ENCODE peak calls at places on chromosomes 16 and 17, in four cellular contexts. One of them, this sample, is unnamed.

GRCh38 chr16:85715169-85716015 is 26.6 kb upstream of the GINS2 start:
- DNase-seq in H1: no peak
- DNase-seq in IMR-90: peak; percentile 39
- DNase-seq in H9: peak; percentile 61
- DNase-seq in this sample: no peak

GRCh38 chr17:44932526-44933097 is 15.0 kb downstream of the KIF18B start:
- DNase-seq in H1: no peak
- DNase-seq in H9: peak; percentile 22
- DNase-seq in IMR-90: no peak
- DNase-seq in this sample: no peak

GRCh38 chr16:50367777-50368409 is 895 bp downstream of the BRD7 start:
- DNase-seq in H9: no peak
- DNase-seq in H1: no peak
- DNase-seq in IMR-90: no peak
- DNase-seq in this sample: peak; percentile 23

GRCh38 chr17:81660441-81660840 is 4.1 kb upstream of the PDE6G start:
- DNase-seq in IMR-90: no peak
- DNase-seq in H1: no peak
- DNase-seq in H9: no peak
- DNase-seq in this sample: no peak

GRCh38 chr16:30005341-30006094 is 5.3 kb downstream of the DOC2A start:
- DNase-seq in H9: no peak
- DNase-seq in IMR-90: peak; percentile 31
- DNase-seq in H1: no peak
- DNase-seq in this sample: peak; percentile 48

GRCh38 chr17:82876602-82877391 is 37.0 kb upstream of the ZNF750 start:
- DNase-seq in H1: no peak
- DNase-seq in IMR-90: peak; percentile 78
- DNase-seq in H9: peak; percentile 69
- DNase-seq in this sample: peak; percentile 57

GRCh38 chr16:68116256-68116853 is 31.2 kb downstream of the NFATC3 start:
- DNase-seq in H1: no peak
- DNase-seq in H9: no peak
- DNase-seq in IMR-90: peak; percentile 51
- DNase-seq in this sample: no peak

GRCh38 chr16:15775209-15775608 is 81.6 kb downstream of the MYH11 start:
- DNase-seq in H1: no peak
- DNase-seq in IMR-90: peak; percentile 58
- DNase-seq in H9: no peak
- DNase-seq in this sample: peak; percentile 60

GRCh38 chr17:30290077-30290476 is 1.7 kb downstream of the BLMH start:
- DNase-seq in H9: no peak
- DNase-seq in H1: no peak
- DNase-seq in IMR-90: no peak
- DNase-seq in this sample: no peak

GRCh38 chr17:57463103-57463885 is 207.0 kb downstream of the MSI2 start:
- DNase-seq in IMR-90: peak; percentile 95
- DNase-seq in H9: no peak
- DNase-seq in H1: no peak
- DNase-seq in this sample: no peak

GRCh38 chr17:6551909-6552768 is 4.2 kb downstream of the PITPNM3 start:
- DNase-seq in H1: no peak
- DNase-seq in H9: no peak
- DNase-seq in IMR-90: no peak
- DNase-seq in this sample: no peak

GRCh38 chr17:42246515-42246914 is 29.7 kb downstream of the STAT5B start:
- DNase-seq in IMR-90: peak; percentile 65
- DNase-seq in H9: no peak
- DNase-seq in H1: no peak
- DNase-seq in this sample: no peak

GRCh38 chr16:82882249-82882648 is 255.5 kb downstream of the CDH13 start:
- DNase-seq in H1: no peak
- DNase-seq in H9: no peak
- DNase-seq in IMR-90: no peak
- DNase-seq in this sample: no peak

DNA sequence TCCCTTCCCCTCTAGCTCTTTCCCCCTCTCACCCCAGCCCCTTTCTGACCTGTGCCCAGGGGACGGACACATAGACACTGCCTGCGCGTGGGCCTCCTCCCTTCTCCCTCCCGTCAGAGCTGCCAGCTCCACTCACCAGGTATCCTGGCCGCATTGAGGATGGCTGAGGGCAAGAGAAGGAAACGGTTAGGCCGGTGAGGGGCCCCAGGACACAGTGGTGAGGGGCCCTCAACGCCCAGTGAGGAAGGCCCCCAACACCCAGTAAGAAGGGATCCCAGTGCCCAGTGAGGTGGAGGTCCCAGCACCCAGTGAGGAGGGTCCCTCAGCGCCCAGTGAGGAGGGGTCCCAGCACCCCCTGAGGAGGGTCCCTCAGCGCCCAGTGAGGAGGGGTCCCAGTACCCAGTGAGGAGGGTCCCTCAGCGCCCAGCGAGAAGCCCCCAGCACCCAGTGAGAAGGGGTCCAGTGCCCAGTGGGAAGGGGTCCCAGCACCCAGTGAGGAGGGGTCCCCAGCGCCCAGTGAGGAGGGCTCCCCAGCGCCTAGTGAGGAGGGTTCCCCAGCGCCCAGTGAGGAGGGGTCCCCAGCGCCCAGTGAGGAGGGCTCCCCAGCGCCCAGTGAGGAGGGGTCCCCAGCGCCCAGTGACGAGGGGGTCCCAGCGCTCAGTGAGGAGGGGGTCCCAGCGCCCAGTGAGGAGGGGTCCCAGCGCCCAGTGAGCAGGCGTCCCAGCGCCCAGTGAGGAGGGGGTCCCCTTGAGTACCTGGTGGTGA is 1.1 kb downstream of the PRSS22 start:
- DNase-seq in IMR-90: no peak
- DNase-seq in H1: no peak
- DNase-seq in H9: no peak
- DNase-seq in this sample: no peak
- H4K5ac ChIP-seq in IMR-90: no peak overlapping the region
- H4K5ac ChIP-seq in H1: no peak overlapping the region
- H4K5ac ChIP-seq in H9: no peak overlapping the region
- H4K5ac ChIP-seq in this sample: no peak overlapping the region

GRCh38 chr16:54156349-54156748 is 130.2 kb downstream of the IRX3 start:
- DNase-seq in H1: no peak
- DNase-seq in H9: no peak
- DNase-seq in IMR-90: no peak
- DNase-seq in this sample: no peak

GRCh38 chr16:54148974-54149373 is 137.6 kb downstream of the IRX3 start:
- DNase-seq in IMR-90: no peak
- DNase-seq in H9: no peak
- DNase-seq in H1: no peak
- DNase-seq in this sample: no peak

GRCh38 chr16:54152362-54153239 is 134.0 kb downstream of the IRX3 start:
- DNase-seq in IMR-90: no peak
- DNase-seq in H9: no peak
- DNase-seq in H1: no peak
- DNase-seq in this sample: peak; percentile 87

GRCh38 chr16:54150861-54151260 is 135.7 kb downstream of the IRX3 start:
- DNase-seq in H9: no peak
- DNase-seq in H1: no peak
- DNase-seq in IMR-90: no peak
- DNase-seq in this sample: no peak

DNA sequence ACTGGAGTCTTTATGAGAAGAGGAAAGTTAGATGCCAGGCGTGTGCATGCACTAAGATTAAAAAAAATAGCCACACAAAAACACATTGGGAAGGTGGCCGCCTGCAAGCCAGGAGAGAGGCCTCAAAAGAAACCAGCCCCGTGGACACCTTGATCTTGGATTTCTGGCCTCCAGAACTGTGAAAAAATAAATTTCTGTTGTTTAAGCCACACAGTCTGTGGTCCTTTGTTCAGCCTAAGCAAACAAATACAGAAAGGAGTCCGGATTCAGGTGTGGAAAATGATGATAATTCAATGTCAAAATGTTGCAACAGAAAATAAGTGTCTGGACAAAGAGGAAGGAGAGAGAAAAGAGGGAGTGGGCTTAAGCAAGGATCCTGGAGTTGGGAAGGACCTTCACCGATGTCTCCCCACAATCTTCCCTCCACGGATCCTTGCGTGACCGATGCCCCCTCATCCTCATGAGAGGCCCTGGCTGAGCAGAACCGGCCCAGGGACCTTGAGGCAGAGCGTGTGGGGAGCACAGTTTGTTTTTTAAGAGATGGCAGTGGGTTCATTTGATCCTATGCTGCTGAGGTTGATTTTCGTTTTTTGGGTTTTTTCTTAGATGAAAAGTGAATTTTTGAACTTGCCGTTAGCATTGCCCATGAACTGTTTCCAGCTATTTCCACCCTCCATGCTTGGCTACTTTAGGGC is 133.2 kb downstream of the IRX3 start:
- DNase-seq in H1: no peak
- DNase-seq in H9: no peak
- DNase-seq in IMR-90: no peak
- DNase-seq in this sample: no peak
- H3K18ac ChIP-seq in H1: no peak overlapping the region
- H3K18ac ChIP-seq in H9: no peak overlapping the region
- H3K18ac ChIP-seq in IMR-90: no peak overlapping the region
- H3K18ac ChIP-seq in this sample: no peak overlapping the region

GRCh38 chr17:68399638-68400403 is 57.5 kb downstream of the WIPI1 start:
- DNase-seq in IMR-90: peak; percentile 57
- DNase-seq in H9: peak; percentile 24
- DNase-seq in H1: peak; percentile 41
- DNase-seq in this sample: no peak

GRCh38 chr17:68398731-68399637 is 58.3 kb downstream of the WIPI1 start:
- DNase-seq in H1: peak; percentile 79
- DNase-seq in H9: peak; percentile 81
- DNase-seq in IMR-90: peak; percentile 81
- DNase-seq in this sample: peak; percentile 87

GRCh38 chr17:68403122-68403521 is 54.2 kb downstream of the WIPI1 start:
- DNase-seq in H9: no peak
- DNase-seq in IMR-90: no peak
- DNase-seq in H1: no peak
- DNase-seq in this sample: no peak

GRCh38 chr17:68400404-68400735 is 56.9 kb downstream of the WIPI1 start:
- DNase-seq in H1: no peak
- DNase-seq in H9: peak; percentile 12
- DNase-seq in IMR-90: no peak
- DNase-seq in this sample: no peak

DNA sequence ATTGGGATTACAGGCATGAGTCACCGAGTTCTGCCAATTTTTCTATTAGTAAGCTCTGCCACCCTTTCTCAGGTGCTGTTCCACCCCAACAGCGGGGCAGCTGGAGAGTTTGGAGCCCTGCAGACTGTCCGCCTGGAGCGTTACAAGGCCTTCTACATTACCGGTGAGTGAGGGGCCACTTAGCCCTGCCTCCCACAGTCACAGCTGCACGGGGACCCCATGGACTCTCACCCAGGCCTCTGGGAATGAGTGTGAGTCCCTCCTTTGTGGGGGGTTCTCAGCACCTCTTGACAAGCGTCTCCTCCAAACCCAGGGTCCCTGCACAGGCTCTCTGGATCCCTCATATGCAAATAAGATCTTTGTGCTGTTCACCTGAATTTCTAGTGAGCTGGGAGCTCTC is 56.0 kb downstream of the WIPI1 start:
- DNase-seq in IMR-90: no peak
- DNase-seq in H9: peak; percentile 27
- DNase-seq in H1: peak; percentile 35
- DNase-seq in this sample: no peak
- H2BK120ac ChIP-seq in IMR-90: no peak overlapping the region
- H2BK120ac ChIP-seq in H9: no peak overlapping the region
- H2BK120ac ChIP-seq in H1: no peak overlapping the region
- H2BK120ac ChIP-seq in this sample: no peak overlapping the region

DNA sequence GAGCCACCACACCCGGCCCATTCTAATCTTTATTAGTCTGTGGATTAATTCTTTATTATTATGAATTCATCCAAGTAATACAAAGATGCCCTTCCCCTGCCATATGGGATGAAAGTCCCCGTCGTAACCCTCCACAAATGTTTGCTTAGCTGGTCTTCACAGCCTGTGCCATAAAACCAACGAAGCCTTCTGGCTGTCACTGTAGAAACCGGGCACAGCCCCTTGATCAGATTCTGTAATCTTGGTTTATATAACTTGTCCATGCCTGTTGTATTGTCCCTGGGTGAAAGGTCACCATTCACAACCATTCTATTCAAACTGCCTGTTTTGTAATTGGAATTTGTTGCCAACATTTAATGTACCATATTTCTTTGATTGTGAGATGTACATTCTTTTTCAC is 66.5 kb downstream of the ATP2C2 start:
- DNase-seq in IMR-90: no peak
- DNase-seq in H9: no peak
- DNase-seq in H1: no peak
- DNase-seq in this sample: no peak
- H4K5ac ChIP-seq in IMR-90: no peak overlapping the region
- H4K5ac ChIP-seq in H9: no peak overlapping the region
- H4K5ac ChIP-seq in H1: no peak overlapping the region
- H4K5ac ChIP-seq in this sample: no peak overlapping the region

GRCh38 chr16:3264137-3265036 is 8.0 kb upstream of the MEFV start:
- DNase-seq in IMR-90: peak; percentile 96
- DNase-seq in H1: peak; percentile 95
- DNase-seq in H9: peak; percentile 99
- DNase-seq in this sample: peak; percentile 96
- H3K18ac ChIP-seq in IMR-90: peak overlapping the region; percentile 10
- H3K18ac ChIP-seq in H1: no peak overlapping the region
- H3K18ac ChIP-seq in H9: no peak overlapping the region
- H3K18ac ChIP-seq in this sample: no peak overlapping the region

GRCh38 chr16:55372792-55373488 is 48.9 kb downstream of the IRX6 start:
- DNase-seq in H1: no peak
- DNase-seq in H9: no peak
- DNase-seq in IMR-90: no peak
- DNase-seq in this sample: no peak
- H2BK120ac ChIP-seq in H1: no peak overlapping the region
- H2BK120ac ChIP-seq in H9: no peak overlapping the region
- H2BK120ac ChIP-seq in IMR-90: no peak overlapping the region
- H2BK120ac ChIP-seq in this sample: no peak overlapping the region

DNA sequence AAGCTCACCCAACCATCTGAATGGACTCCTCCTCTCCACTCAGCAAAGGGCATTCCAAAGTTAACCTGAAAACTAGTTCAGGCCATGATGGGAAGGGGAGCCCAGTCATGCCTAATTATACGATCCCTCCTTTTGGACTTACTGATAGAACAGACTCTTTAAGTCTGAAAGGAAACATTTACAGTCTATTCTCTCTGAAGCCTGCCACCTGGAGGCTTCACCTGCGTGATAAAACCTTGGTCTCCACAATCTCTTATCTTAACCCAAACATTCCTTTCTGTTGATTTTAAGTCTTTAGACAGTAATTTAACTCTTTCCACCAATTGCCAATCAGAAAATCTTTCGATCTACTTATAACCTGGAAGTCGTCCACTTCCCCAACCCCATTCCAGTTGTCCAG is 9.0 kb upstream of the MPP2 start:
- DNase-seq in H9: no peak
- DNase-seq in IMR-90: no peak
- DNase-seq in H1: no peak
- DNase-seq in this sample: no peak
- H4K5ac ChIP-seq in H9: no peak overlapping the region
- H4K5ac ChIP-seq in IMR-90: no peak overlapping the region
- H4K5ac ChIP-seq in H1: no peak overlapping the region
- H4K5ac ChIP-seq in this sample: no peak overlapping the region

GRCh38 chr16:54437361-54437760 is 150.8 kb upstream of the IRX3 start:
- DNase-seq in IMR-90: no peak
- DNase-seq in H1: no peak
- DNase-seq in H9: no peak
- DNase-seq in this sample: no peak
- H3K18ac ChIP-seq in IMR-90: no peak overlapping the region
- H3K18ac ChIP-seq in H1: no peak overlapping the region
- H3K18ac ChIP-seq in H9: no peak overlapping the region
- H3K18ac ChIP-seq in this sample: no peak overlapping the region